ENCODE peak calls at places on chromosomes 13 and 19, in four cellular contexts. I, U, M and W are unnamed samples.

GRCh38 chr13:44244288-44244687 is 129.3 kb upstream of the SERP2 start:
- DNase-seq in I (peak; percentile 38), U (no peak), M (no peak), W (no peak)

GRCh38 chr19:3403489-3404323 is 37.3 kb downstream of the NFIC start:
- DNase-seq in I (peak; percentile 53), U (no peak), M (peak; percentile 31), W (no peak)

GRCh38 chr19:7460562-7460966 is 28.3 kb downstream of the PEX11G start:
- DNase-seq in I (no peak), U (no peak), M (no peak), W (no peak)

GRCh38 chr19:5718032-5718578 is 1.8 kb downstream of the LONP1 start:
- DNase-seq in I (no peak), U (no peak), M (no peak), W (no peak)

GRCh38 chr19:38869160-38869835 is 8.8 kb downstream of the RINL start:
- DNase-seq in I (no peak), U (no peak), M (peak; percentile 70), W (peak; percentile 65)

GRCh38 chr13:92972751-92973150 is 253.9 kb upstream of the GPC6 start:
- DNase-seq in I (no peak), U (no peak), M (no peak), W (no peak)

GRCh38 chr19:31351212-31352193 is 2.3 kb upstream of the TSHZ3 start:
- DNase-seq in I (no peak), U (no peak), M (peak; percentile 62), W (peak; percentile 23)

GRCh38 chr13:76387561-76387960 is 498.6 kb downstream of the KCTD12 start:
- DNase-seq in I (no peak), U (no peak), M (no peak), W (no peak)

GRCh38 chr13:78621086-78621485 is 17.7 kb upstream of the POU4F1 start:
- DNase-seq in I (no peak), U (no peak), M (no peak), W (no peak)

GRCh38 chr13:22618002-22618401 is 562.8 kb upstream of the SGCG start:
- DNase-seq in I (no peak), U (no peak), M (no peak), W (no peak)

GRCh38 chr13:24630851-24631341 is 49.3 kb upstream of the ATP12A start:
- DNase-seq in I (peak; percentile 35), U (no peak), M (no peak), W (no peak)

GRCh38 chr13:20616059-20616797 is 49.3 kb downstream of the IFT88 start:
- DNase-seq in I (no peak), U (peak; percentile 62), M (no peak), W (no peak)

GRCh38 chr13:108190897-108191296 is 24.4 kb downstream of the LIG4 start:
- DNase-seq in I (no peak), U (no peak), M (no peak), W (no peak)

GRCh38 chr13:97762141-97762540 is 191.3 kb upstream of the IPO5 start:
- DNase-seq in I (no peak), U (no peak), M (no peak), W (no peak)

GRCh38 chr13:23674795-23675640 is 104.8 kb downstream of the TNFRSF19 start:
- DNase-seq in I (no peak), U (peak; percentile 78), M (no peak), W (no peak)

GRCh38 chr19:40274585-40275544 is 10.3 kb downstream of the AKT2 start:
- DNase-seq in I (peak; percentile 57), U (no peak), M (no peak), W (peak; percentile 57)

GRCh38 chr13:44758595-44759221 is 182.6 kb upstream of the TSC22D1 start:
- DNase-seq in I (no peak), U (no peak), M (no peak), W (no peak)

GRCh38 chr19:55485439-55486011 is 537 bp downstream of the NAT14 start:
- DNase-seq in I (no peak), U (no peak), M (no peak), W (no peak)

GRCh38 chr13:97911311-97912138 is 42.0 kb upstream of the IPO5 start:
- DNase-seq in I (peak; percentile 22), U (peak; percentile 2), M (peak; percentile 69), W (no peak)

GRCh38 chr19:362154-362553 is 17.6 kb upstream of the MIER2 start:
- DNase-seq in I (no peak), U (no peak), M (no peak), W (no peak)

GRCh38 chr19:7932276-7932929 is 6.5 kb upstream of the CTXN1 start:
- DNase-seq in I (no peak), U (no peak), M (no peak), W (no peak)

GRCh38 chr19:29215322-29215845 is 2.4 kb upstream of the UQCRFS1 start:
- DNase-seq in I (no peak), U (no peak), M (no peak), W (no peak)

GRCh38 chr19:1026189-1027019 is at the start of gene CNN2:
- DNase-seq in I (peak; percentile 88), U (no peak), M (peak; percentile 93), W (peak; percentile 72)

GRCh38 chr19:1850809-1851544 is 2.7 kb upstream of the REXO1 start:
- DNase-seq in I (no peak), U (no peak), M (peak; percentile 59), W (no peak)

GRCh38 chr13:36432106-36432544 is at the start of gene CCNA1:
- DNase-seq in I (peak; percentile 10), U (no peak), M (peak; percentile 97), W (peak; percentile 49)

GRCh38 chr19:48964205-48965032 is 690 bp upstream of the FTL start:
- DNase-seq in I (no peak), U (no peak), M (peak; percentile 82), W (peak; percentile 30)

GRCh38 chr13:23980160-23980551 is 82.9 kb upstream of the C1QTNF9B start:
- DNase-seq in I (peak; percentile 58), U (no peak), M (peak; percentile 86), W (peak; percentile 48)

GRCh38 chr19:15461694-15462093 is 2.6 kb downstream of the RASAL3 start:
- DNase-seq in I (no peak), U (no peak), M (no peak), W (no peak)

GRCh38 chr13:102347490-102347889 is 54.4 kb downstream of the FGF14 start:
- DNase-seq in I (no peak), U (no peak), M (peak; percentile 10), W (no peak)

GRCh38 chr19:995051-995827 is 5.0 kb upstream of the GRIN3B start:
- DNase-seq in I (no peak), U (no peak), M (no peak), W (no peak)

GRCh38 chr19:17294051-17294891 is 9.0 kb downstream of the ABHD8 start:
- DNase-seq in I (peak; percentile 94), U (no peak), M (peak; percentile 82), W (no peak)

GRCh38 chr19:49056101-49056901 is 1.2 kb downstream of the CGB7 start:
- DNase-seq in I (peak; percentile 88), U (no peak), M (peak; percentile 76), W (peak; percentile 9)

GRCh38 chr19:5686647-5687359 is 3.3 kb upstream of the RPL36 start:
- DNase-seq in I (peak; percentile 99), U (peak; percentile 60), M (peak; percentile 98), W (peak; percentile 88)

GRCh38 chr13:111251646-111252448 is 68.6 kb upstream of the TEX29 start:
- DNase-seq in I (no peak), U (no peak), M (no peak), W (no peak)

GRCh38 chr19:49799271-49799797 is 13.8 kb downstream of the FUZ start:
- DNase-seq in I (no peak), U (no peak), M (no peak), W (no peak)

GRCh38 chr13:98915563-98916348 is 62.1 kb downstream of the DOCK9 start:
- DNase-seq in I (no peak), U (no peak), M (no peak), W (no peak)
- TF ChIP-seq POLR2AphosphoS5 in I (no peak), U (no peak), M (no peak), W (no peak)

DNA sequence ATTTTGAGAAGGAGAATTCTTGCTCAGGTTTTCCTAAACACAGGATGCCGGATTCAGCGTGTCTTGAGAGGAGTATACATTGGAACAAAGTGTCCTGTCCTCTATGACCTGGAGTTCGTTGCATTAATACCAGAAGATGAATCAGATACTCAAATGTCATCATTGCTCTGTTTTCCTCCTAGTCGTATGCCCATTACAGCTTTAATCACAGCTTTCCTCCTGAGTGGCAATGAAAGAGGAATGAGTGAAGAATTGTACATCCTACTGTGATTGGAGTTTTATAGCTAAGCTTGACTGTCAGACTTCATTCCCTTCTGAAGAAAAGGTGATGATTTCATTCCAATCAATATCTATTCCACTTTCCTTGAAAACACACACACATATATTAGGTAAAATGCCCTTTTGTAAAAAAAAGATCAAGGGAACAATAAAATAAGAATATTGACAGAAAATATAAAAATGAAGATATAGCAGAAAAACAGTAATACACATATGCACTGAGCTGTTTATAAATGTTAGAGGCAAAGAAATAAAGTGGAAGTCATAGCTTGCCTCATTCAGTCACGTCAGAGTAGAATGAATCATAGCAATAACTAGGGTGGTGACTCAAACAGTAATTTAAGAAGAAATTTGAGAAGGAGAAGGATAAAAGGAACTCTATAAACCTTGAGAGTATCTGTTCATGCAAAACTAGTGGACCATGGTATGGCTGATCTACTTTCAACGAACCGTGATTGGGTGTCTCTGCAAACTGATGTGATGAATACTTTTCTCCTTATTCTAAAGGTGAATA is 501.5 kb downstream of the SUCLA2 start:
- DNase-seq in I (no peak), U (peak; percentile 12), M (no peak), W (peak; percentile 34)
- TF ChIP-seq REST in I (no peak), U (no peak), M (no peak), W (no peak)

DNA sequence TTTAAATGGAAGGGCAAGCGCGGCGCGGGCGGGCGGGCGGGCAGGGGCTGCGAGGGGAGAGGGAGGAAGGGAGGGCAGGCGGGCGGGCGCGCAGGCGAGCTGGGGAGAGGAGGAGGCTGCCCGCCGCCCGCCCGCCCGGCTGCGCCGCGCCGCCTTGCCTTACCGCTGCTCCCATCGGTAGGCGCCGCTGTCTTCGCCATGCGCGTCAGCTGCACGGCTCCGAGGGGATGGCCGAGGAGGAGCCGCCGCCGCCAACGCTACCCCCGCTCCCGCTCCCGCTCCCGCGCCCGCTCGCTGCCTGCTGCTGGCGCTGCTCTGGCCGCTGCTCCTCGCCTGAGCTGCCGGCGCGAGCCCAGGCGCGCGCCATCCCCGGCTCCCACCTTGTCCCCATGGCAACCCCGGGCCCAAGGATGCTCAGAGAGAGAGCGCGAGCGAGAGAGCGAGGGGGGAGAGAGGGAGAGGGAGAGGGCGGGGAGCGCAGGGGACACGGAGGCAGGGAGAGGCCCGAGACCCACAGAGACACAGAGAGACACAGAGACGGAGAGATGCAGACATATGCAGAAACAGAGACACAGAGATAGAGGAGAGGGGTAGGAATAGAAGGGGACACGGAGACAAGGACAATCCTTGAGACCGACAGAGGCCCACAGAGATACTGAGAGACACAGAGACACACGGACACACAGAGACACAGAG is 40.3 kb downstream of the DEDD2 start:
- DNase-seq in I (peak; percentile 59), U (no peak), M (peak; percentile 90), W (peak; percentile 62)
- TF ChIP-seq POLR2AphosphoS5 in I (no peak), U (no peak), M (no peak), W (no peak)

GRCh38 chr13:30022256-30022655 is 171.8 kb upstream of the UBL3 start:
- DNase-seq in I (no peak), U (no peak), M (no peak), W (no peak)

GRCh38 chr13:30019648-30020626 is 169.5 kb upstream of the UBL3 start:
- DNase-seq in I (no peak), U (no peak), M (peak; percentile 19), W (no peak)

GRCh38 chr13:30022796-30023195 is 172.4 kb upstream of the UBL3 start:
- DNase-seq in I (no peak), U (no peak), M (no peak), W (no peak)

GRCh38 chr13:30021611-30022010 is 171.2 kb upstream of the UBL3 start:
- DNase-seq in I (no peak), U (no peak), M (no peak), W (no peak)

GRCh38 chr13:30020726-30021312 is 170.4 kb upstream of the UBL3 start:
- DNase-seq in I (no peak), U (no peak), M (no peak), W (no peak)
- TF ChIP-seq REST in I (no peak), U (peak; percentile 57), M (peak; percentile 52), W (peak; percentile 84)